ENCODE peak calls at places on chromosomes 3 and 15, in five cellular contexts. One of them, this sample, is unnamed.

GRCh38 chr3:19190136-19190535 is 41.8 kb downstream of the KCNH8 start:
- DNase-seq in colonic mucosa: no peak
- DNase-seq in stomach: no peak
- DNase-seq in neural crest cell: no peak
- DNase-seq in brain microvascular endothelial cell: no peak
- DNase-seq in this sample: no peak

GRCh38 chr3:9316881-9317341 is 45.9 kb upstream of the THUMPD3 start:
- DNase-seq in brain microvascular endothelial cell: peak
- DNase-seq in colonic mucosa: peak
- DNase-seq in neural crest cell: peak
- DNase-seq in stomach: no peak
- DNase-seq in this sample: no peak

GRCh38 chr3:123730816-123731215 is 146.0 kb upstream of the HACD2 start:
- DNase-seq in neural crest cell: no peak
- DNase-seq in colonic mucosa: no peak
- DNase-seq in brain microvascular endothelial cell: no peak
- DNase-seq in stomach: no peak
- DNase-seq in this sample: no peak

GRCh38 chr3:190848891-190849290 is 13.6 kb downstream of the GMNC start:
- DNase-seq in stomach: no peak
- DNase-seq in brain microvascular endothelial cell: no peak
- DNase-seq in neural crest cell: no peak
- DNase-seq in colonic mucosa: no peak
- DNase-seq in this sample: no peak

GRCh38 chr3:39101022-39101689 is 6.3 kb downstream of the GORASP1 start:
- DNase-seq in colonic mucosa: peak
- DNase-seq in neural crest cell: no peak
- DNase-seq in brain microvascular endothelial cell: no peak
- DNase-seq in stomach: peak
- DNase-seq in this sample: peak

GRCh38 chr3:170081079-170081741 is 43.4 kb downstream of the GPR160 start:
- DNase-seq in neural crest cell: no peak
- DNase-seq in colonic mucosa: no peak
- DNase-seq in stomach: no peak
- DNase-seq in brain microvascular endothelial cell: no peak
- DNase-seq in this sample: no peak

GRCh38 chr3:127773752-127774395 is 48.4 kb downstream of the MGLL start:
- DNase-seq in stomach: no peak
- DNase-seq in neural crest cell: no peak
- DNase-seq in colonic mucosa: no peak
- DNase-seq in brain microvascular endothelial cell: no peak
- DNase-seq in this sample: no peak

GRCh38 chr15:82062479-82062878 is 16.7 kb upstream of the MEX3B start:
- DNase-seq in colonic mucosa: no peak
- DNase-seq in stomach: no peak
- DNase-seq in brain microvascular endothelial cell: no peak
- DNase-seq in neural crest cell: no peak
- DNase-seq in this sample: no peak

GRCh38 chr15:96354731-96355560 is 24.4 kb downstream of the NR2F2 start:
- DNase-seq in neural crest cell: no peak
- DNase-seq in brain microvascular endothelial cell: peak
- DNase-seq in stomach: no peak
- DNase-seq in colonic mucosa: no peak
- DNase-seq in this sample: no peak

GRCh38 chr3:126523745-126524428 is at the start of gene CHST13:
- DNase-seq in stomach: peak
- DNase-seq in neural crest cell: peak
- DNase-seq in colonic mucosa: peak
- DNase-seq in brain microvascular endothelial cell: no peak
- DNase-seq in this sample: no peak

GRCh38 chr15:75925440-75925839 is 21.8 kb downstream of the FBXO22 start:
- DNase-seq in brain microvascular endothelial cell: no peak
- DNase-seq in neural crest cell: no peak
- DNase-seq in colonic mucosa: no peak
- DNase-seq in stomach: no peak
- DNase-seq in this sample: no peak

GRCh38 chr3:15941958-15942357 is 144.2 kb upstream of the ANKRD28 start:
- DNase-seq in brain microvascular endothelial cell: no peak
- DNase-seq in stomach: no peak
- DNase-seq in colonic mucosa: no peak
- DNase-seq in neural crest cell: no peak
- DNase-seq in this sample: no peak

GRCh38 chr3:73098873-73099272 is 37.4 kb downstream of the EBLN2 start:
- DNase-seq in colonic mucosa: no peak
- DNase-seq in stomach: no peak
- DNase-seq in neural crest cell: no peak
- DNase-seq in brain microvascular endothelial cell: no peak
- DNase-seq in this sample: no peak

GRCh38 chr3:4814302-4814903 is 164.8 kb upstream of the BHLHE40 start:
- DNase-seq in neural crest cell: no peak
- DNase-seq in brain microvascular endothelial cell: peak
- DNase-seq in colonic mucosa: no peak
- DNase-seq in stomach: no peak
- DNase-seq in this sample: no peak

GRCh38 chr3:179613807-179614206 is 9.2 kb downstream of the NDUFB5 start:
- DNase-seq in neural crest cell: no peak
- DNase-seq in brain microvascular endothelial cell: peak
- DNase-seq in stomach: no peak
- DNase-seq in colonic mucosa: no peak
- DNase-seq in this sample: no peak

GRCh38 chr3:72924055-72924454 is 36.2 kb downstream of the GXYLT2 start:
- DNase-seq in brain microvascular endothelial cell: no peak
- DNase-seq in colonic mucosa: no peak
- DNase-seq in stomach: no peak
- DNase-seq in neural crest cell: no peak
- DNase-seq in this sample: no peak

GRCh38 chr3:25548836-25549235 is 115.9 kb downstream of the TOP2B start:
- DNase-seq in colonic mucosa: no peak
- DNase-seq in brain microvascular endothelial cell: no peak
- DNase-seq in neural crest cell: no peak
- DNase-seq in stomach: no peak
- DNase-seq in this sample: no peak
- TF ChIP-seq CTCF in colonic mucosa: no peak
- TF ChIP-seq CTCF in brain microvascular endothelial cell: no peak
- TF ChIP-seq CTCF in neural crest cell: peak
- TF ChIP-seq CTCF in stomach: no peak
- TF ChIP-seq CTCF in this sample: no peak

GRCh38 chr15:45136378-45136764 is 6.6 kb downstream of the DUOX1 start:
- DNase-seq in neural crest cell: no peak
- DNase-seq in brain microvascular endothelial cell: no peak
- DNase-seq in stomach: no peak
- DNase-seq in colonic mucosa: no peak
- DNase-seq in this sample: no peak

GRCh38 chr15:45132844-45133560 is 3.2 kb downstream of the DUOX1 start:
- DNase-seq in stomach: no peak
- DNase-seq in neural crest cell: no peak
- DNase-seq in colonic mucosa: no peak
- DNase-seq in brain microvascular endothelial cell: no peak
- DNase-seq in this sample: no peak

GRCh38 chr15:45134046-45134445 is 4.3 kb downstream of the DUOX1 start:
- DNase-seq in brain microvascular endothelial cell: no peak
- DNase-seq in stomach: no peak
- DNase-seq in neural crest cell: no peak
- DNase-seq in colonic mucosa: no peak
- DNase-seq in this sample: no peak

GRCh38 chr15:45133561-45133920 is 3.7 kb downstream of the DUOX1 start:
- DNase-seq in stomach: no peak
- DNase-seq in neural crest cell: no peak
- DNase-seq in brain microvascular endothelial cell: no peak
- DNase-seq in colonic mucosa: no peak
- DNase-seq in this sample: no peak

GRCh38 chr15:45134682-45135604 is 5.1 kb downstream of the DUOX1 start:
- DNase-seq in stomach: peak
- DNase-seq in neural crest cell: no peak
- DNase-seq in colonic mucosa: peak
- DNase-seq in brain microvascular endothelial cell: no peak
- DNase-seq in this sample: no peak
- TF ChIP-seq CTCF in stomach: no peak
- TF ChIP-seq CTCF in neural crest cell: no peak
- TF ChIP-seq CTCF in colonic mucosa: no peak
- TF ChIP-seq CTCF in brain microvascular endothelial cell: peak
- TF ChIP-seq CTCF in this sample: no peak

GRCh38 chr15:47944911-47945310 is 175.9 kb upstream of the SLC24A5 start:
- DNase-seq in brain microvascular endothelial cell: no peak
- DNase-seq in colonic mucosa: no peak
- DNase-seq in stomach: no peak
- DNase-seq in neural crest cell: no peak
- DNase-seq in this sample: no peak
- TF ChIP-seq CTCF in brain microvascular endothelial cell: no peak
- TF ChIP-seq CTCF in colonic mucosa: no peak
- TF ChIP-seq CTCF in stomach: no peak
- TF ChIP-seq CTCF in neural crest cell: peak
- TF ChIP-seq CTCF in this sample: no peak

GRCh38 chr3:124768812-124769211 is 38.6 kb downstream of the UMPS start:
- DNase-seq in brain microvascular endothelial cell: no peak
- DNase-seq in neural crest cell: no peak
- DNase-seq in colonic mucosa: peak
- DNase-seq in stomach: no peak
- DNase-seq in this sample: no peak
- TF ChIP-seq CTCF in brain microvascular endothelial cell: peak
- TF ChIP-seq CTCF in neural crest cell: no peak
- TF ChIP-seq CTCF in colonic mucosa: peak
- TF ChIP-seq CTCF in stomach: no peak
- TF ChIP-seq CTCF in this sample: peak